ENCODE peak calls at places on chromosomes 6 and 20, in four cellular contexts. Q, K, Y and U are unnamed samples.
A peak's percentile ranks its signal among the peaks of the same experiment; 100 is the strongest.

GRCh38 chr6:79466222-79466834 is 70.9 kb downstream of the LCA5 start:
- DNase-seq in Q (no peak), K (no peak), Y (peak; percentile 12), U (no peak)

GRCh38 chr6:33692760-33693158 is 18.7 kb downstream of the UQCC2 start:
- DNase-seq in Q (no peak), K (no peak), Y (no peak), U (peak; percentile 77)

GRCh38 chr6:48061630-48062029 is 49.4 kb downstream of the PTCHD4 start:
- DNase-seq in Q (no peak), K (no peak), Y (no peak), U (no peak)

GRCh38 chr6:90098637-90099036 is 198.0 kb downstream of the BACH2 start:
- DNase-seq in Q (no peak), K (no peak), Y (no peak), U (no peak)

GRCh38 chr6:51930602-51931001 is 156.8 kb downstream of the PKHD1 start:
- DNase-seq in Q (no peak), K (no peak), Y (no peak), U (no peak)

GRCh38 chr20:4702562-4703280 is 19.0 kb upstream of the PRND start:
- DNase-seq in Q (peak; percentile 33), K (no peak), Y (no peak), U (no peak)

GRCh38 chr6:135922170-135922569 is 70.7 kb downstream of the PDE7B start:
- DNase-seq in Q (peak; percentile 70), K (peak; percentile 90), Y (peak; percentile 30), U (no peak)

GRCh38 chr6:150857062-150857905 is 8.2 kb upstream of the MTHFD1L start:
- DNase-seq in Q (no peak), K (peak; percentile 99), Y (no peak), U (no peak)

GRCh38 chr6:50120300-50120699 is 70.6 kb upstream of the DEFB112 start:
- DNase-seq in Q (no peak), K (no peak), Y (no peak), U (no peak)

GRCh38 chr6:170388113-170388512 is 81.6 kb downstream of the FAM120B start:
- DNase-seq in Q (no peak), K (no peak), Y (no peak), U (no peak)

GRCh38 chr6:33578588-33579011 is 1.5 kb downstream of the BAK1 start:
- DNase-seq in Q (no peak), K (no peak), Y (no peak), U (no peak)

GRCh38 chr6:111712398-111712797 is 106.7 kb upstream of the TRAF3IP2 start:
- DNase-seq in Q (no peak), K (peak; percentile 59), Y (no peak), U (no peak)

GRCh38 chr6:16619777-16620176 is 141.5 kb downstream of the ATXN1 start:
- DNase-seq in Q (no peak), K (no peak), Y (no peak), U (no peak)

GRCh38 chr6:107564223-107564855 is 74.4 kb downstream of the SOBP start:
- DNase-seq in Q (no peak), K (no peak), Y (no peak), U (no peak)

GRCh38 chr20:52190437-52191131 is 995 bp downstream of the ZFP64 start:
- DNase-seq in Q (no peak), K (no peak), Y (peak; percentile 53), U (no peak)

GRCh38 chr6:119541132-119541905 is 191.8 kb upstream of the MAN1A1 start:
- DNase-seq in Q (no peak), K (peak; percentile 95), Y (no peak), U (no peak)

GRCh38 chr6:167689751-167690150 is 137.0 kb upstream of the AFDN start:
- DNase-seq in Q (no peak), K (no peak), Y (no peak), U (no peak)

GRCh38 chr20:1423625-1424106 is 30.8 kb upstream of the FKBP1A start:
- DNase-seq in Q (no peak), K (no peak), Y (peak; percentile 49), U (no peak)

GRCh38 chr20:50456452-50457324 is 53.5 kb upstream of the PTPN1 start:
- DNase-seq in Q (no peak), K (no peak), Y (no peak), U (no peak)

GRCh38 chr20:58659841-58660240 is 8.8 kb downstream of the STX16 start:
- DNase-seq in Q (no peak), K (no peak), Y (no peak), U (no peak)

GRCh38 chr6:14863896-14864850 is 381.7 kb upstream of the JARID2 start:
- DNase-seq in Q (no peak), K (no peak), Y (peak; percentile 25), U (no peak)

GRCh38 chr6:11814819-11815218 is 36.2 kb upstream of the ADTRP start:
- DNase-seq in Q (no peak), K (no peak), Y (no peak), U (no peak)

GRCh38 chr20:378961-379336 is 1.6 kb upstream of the TRIB3 start:
- DNase-seq in Q (no peak), K (no peak), Y (no peak), U (no peak)

GRCh38 chr20:23301436-23302050 is 49.0 kb upstream of the NXT1 start:
- DNase-seq in Q (no peak), K (no peak), Y (no peak), U (no peak)

GRCh38 chr6:81761197-81761596 is 8.7 kb upstream of the TENT5A start:
- DNase-seq in Q (no peak), K (no peak), Y (no peak), U (no peak)

GRCh38 chr20:61263084-61263695 is 11.1 kb downstream of the CDH4 start:
- DNase-seq in Q (no peak), K (no peak), Y (peak; percentile 26), U (no peak)

GRCh38 chr6:170273191-170273590 is 17.7 kb downstream of the DLL1 start:
- DNase-seq in Q (no peak), K (no peak), Y (no peak), U (peak; percentile 34)

GRCh38 chr20:37538003-37538402 is 10.3 kb upstream of the BLCAP start:
- DNase-seq in Q (no peak), K (peak; percentile 49), Y (no peak), U (no peak)

GRCh38 chr20:37823276-37823980 is 79.5 kb upstream of the VSTM2L start:
- DNase-seq in Q (no peak), K (no peak), Y (no peak), U (no peak)

GRCh38 chr6:16840725-16841124 is 79.5 kb upstream of the ATXN1 start:
- DNase-seq in Q (no peak), K (no peak), Y (no peak), U (no peak)

GRCh38 chr6:33490621-33491020 is 36.2 kb downstream of the ZBTB9 start:
- DNase-seq in Q (no peak), K (no peak), Y (no peak), U (no peak)

GRCh38 chr20:40307937-40308478 is 381.0 kb downstream of the MAFB start:
- DNase-seq in Q (no peak), K (no peak), Y (no peak), U (no peak)